ENCODE peak calls at places on chromosome 21, in six cellular contexts. D is IMR-90, P is OCI-LY7, B is mesenchymal stem cell, Y is PC-3, Z is neural progenitor cell. J is an unnamed sample. For H3K4me1, the result is how much of the 10 kb centered on the place peaks cover.

GRCh38 chr21:38326899-38327298 is 70.1 kb downstream of the KCNJ15 start:
- DNase-seq in P (no peak), B (no peak), D (no peak), Z (no peak), Y (no peak), J (no peak)

GRCh38 chr21:37566790-37567725 is 200.5 kb downstream of the DYRK1A start:
- DNase-seq in B (no peak), Z (no peak), P (no peak), Y (no peak), D (no peak), J (no peak)

GRCh38 chr21:45056917-45057560 is 17.3 kb upstream of the ADARB1 start:
- DNase-seq in B (no peak), P (no peak), Y (no peak), Z (no peak), D (no peak), J (no peak)

GRCh38 chr21:39105836-39106235 is 77.4 kb downstream of the PSMG1 start:
- DNase-seq in P (no peak), D (no peak), B (no peak), Z (no peak), Y (no peak), J (no peak)

GRCh38 chr21:44704636-44705001 is 6.8 kb downstream of the TSPEAR start:
- DNase-seq in Z (no peak), D (no peak), Y (no peak), B (no peak), P (no peak), J (no peak)

GRCh38 chr21:8993943-8994639 is 1527.3 kb upstream of the TPTE start:
- DNase-seq in P (no peak), D (no peak), Z (no peak), Y (peak), B (no peak), J (no peak)

GRCh38 chr21:24046816-24047443 is 1560.4 kb downstream of the MRPL39 start:
- DNase-seq in B (no peak), P (no peak), D (no peak), Y (no peak), Z (no peak), J (no peak)

GRCh38 chr21:14900611-14901010 is 164.2 kb downstream of the NRIP1 start:
- DNase-seq in P (no peak), B (peak), Y (peak), D (peak), Z (no peak), J (no peak)

GRCh38 chr21:37273911-37274690 is 7.0 kb upstream of the VPS26C start:
- DNase-seq in D (no peak), P (no peak), Z (no peak), B (no peak), Y (no peak), J (no peak)

GRCh38 chr21:15365751-15366392 is 301.1 kb upstream of the NRIP1 start:
- DNase-seq in P (no peak), Z (no peak), Y (peak), D (no peak), B (no peak), J (no peak)

GRCh38 chr21:46173573-46173972 is 10.7 kb downstream of the SPATC1L start:
- DNase-seq in P (no peak), B (no peak), Y (no peak), D (no peak), Z (no peak), J (no peak)

GRCh38 chr21:41605934-41606285 is 98.0 kb upstream of the TMPRSS2 start:
- DNase-seq in P (no peak), D (no peak), Y (no peak), B (no peak), Z (no peak), J (no peak)
- H2AFZ ChIP-seq in P (no peak), D (peak), Y (no peak), B (no peak), Z (no peak), J (peak)

DNA sequence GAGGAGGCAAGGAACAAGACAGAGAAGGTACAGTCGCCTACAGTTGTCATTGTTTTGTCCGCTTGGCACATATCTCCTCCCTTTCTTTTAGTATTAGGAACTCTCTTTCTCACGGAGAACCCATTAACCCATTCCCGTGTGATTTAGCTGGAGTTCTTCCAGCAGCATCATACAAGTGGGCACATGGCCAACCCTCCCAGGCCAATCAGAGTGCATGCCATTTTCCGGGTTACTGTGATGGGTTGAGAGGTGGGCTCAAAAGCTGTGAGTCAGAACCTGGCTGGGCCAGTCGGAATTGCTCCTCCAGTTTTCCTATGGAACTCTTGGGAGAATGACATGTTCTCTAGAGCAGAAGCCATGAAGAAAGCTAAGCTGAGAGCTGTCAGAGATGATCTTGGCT is 83.1 kb upstream of the SOD1 start:
- DNase-seq in Z (no peak), D (no peak), P (no peak), B (no peak), Y (peak), J (no peak)
- H3K4me1 ChIP-seq in Z (under half), D (under half), P (under half), B (under half), Y (under half), J (under half)

GRCh38 chr21:33212159-33212851 is 17.4 kb upstream of the IFNAR2 start:
- DNase-seq in P (peak), D (peak), Y (no peak), Z (no peak), B (peak), J (peak)
- H2AFZ ChIP-seq in P (peak), D (peak), Y (no peak), Z (no peak), B (no peak), J (peak)

GRCh38 chr21:43596616-43597015 is 62.7 kb downstream of the HSF2BP start:
- DNase-seq in D (no peak), Y (no peak), B (no peak), P (no peak), Z (no peak), J (no peak)
- H3K4me1 ChIP-seq in D (under half), Y (half or more), B (under half), P (under half), Z (under half), J (half or more)

J was measured in keratinocyte.